ENCODE peak calls at places on chromosomes 4 and X, in ten cellular contexts. N is kidney epithelial cell; F is adrenal gland; A is prostate gland; P is CD8-positive, alpha-beta T cell; E is WERI-Rb-1; W is mammary epithelial cell; V is breast epithelium; J is bronchial epithelial cell; B is K562. Z is an unnamed sample.

GRCh38 chr4:2579910-2580309 is 43.5 kb downstream of the FAM193A start:
- DNase-seq in A (no peak), V (no peak), J (no peak), W (no peak), N (no peak), E (no peak), F (no peak), B (no peak), P (no peak), Z (no peak)

GRCh38 chr4:124432500-124432899 is 280.0 kb downstream of the ANKRD50 start:
- DNase-seq in A (no peak), F (no peak), V (no peak), P (no peak), E (no peak), B (no peak), J (peak; percentile 85), N (no peak), W (peak; percentile 35), Z (no peak)

GRCh38 chr4:151675366-151676060 is 85.3 kb downstream of the GATB start:
- DNase-seq in V (no peak), J (peak; percentile 29), F (no peak), E (peak; percentile 90), A (no peak), P (no peak), N (no peak), W (peak; percentile 33), B (no peak), Z (no peak)

GRCh38 chrX:44651347-44651746 is 108.7 kb upstream of the FUNDC1 start:
- DNase-seq in F (no peak), J (no peak), V (no peak), W (no peak), B (no peak), E (peak; percentile 9), N (no peak), P (no peak), A (no peak), Z (no peak)

GRCh38 chrX:40151211-40152172 is 53.7 kb upstream of the BCOR start:
- DNase-seq in W (no peak), J (no peak), A (no peak), B (no peak), N (no peak), E (peak; percentile 52), F (no peak), P (no peak), V (no peak), Z (no peak)

GRCh38 chrX:46381630-46382029 is 163.6 kb downstream of the ZNF674 start:
- DNase-seq in F (no peak), B (no peak), E (peak; percentile 33), V (no peak), P (no peak), W (peak; percentile 11), N (no peak), J (peak; percentile 33), A (no peak), Z (no peak)

GRCh38 chr4:129561886-129562285 is 465.9 kb downstream of the C4orf33 start:
- DNase-seq in N (no peak), V (no peak), A (no peak), W (no peak), B (no peak), J (peak; percentile 60), F (no peak), E (no peak), P (no peak), Z (no peak)

GRCh38 chr4:163755013-163755412 is 260.5 kb downstream of the TMA16 start:
- DNase-seq in W (peak; percentile 23), P (no peak), V (no peak), E (peak; percentile 27), B (no peak), A (no peak), F (no peak), J (peak; percentile 38), N (no peak), Z (no peak)

GRCh38 chr4:7871356-7871755 is 68.3 kb downstream of the AFAP1 start:
- DNase-seq in N (no peak), E (no peak), B (no peak), A (no peak), V (no peak), J (no peak), F (no peak), P (no peak), W (no peak), Z (no peak)

DNA sequence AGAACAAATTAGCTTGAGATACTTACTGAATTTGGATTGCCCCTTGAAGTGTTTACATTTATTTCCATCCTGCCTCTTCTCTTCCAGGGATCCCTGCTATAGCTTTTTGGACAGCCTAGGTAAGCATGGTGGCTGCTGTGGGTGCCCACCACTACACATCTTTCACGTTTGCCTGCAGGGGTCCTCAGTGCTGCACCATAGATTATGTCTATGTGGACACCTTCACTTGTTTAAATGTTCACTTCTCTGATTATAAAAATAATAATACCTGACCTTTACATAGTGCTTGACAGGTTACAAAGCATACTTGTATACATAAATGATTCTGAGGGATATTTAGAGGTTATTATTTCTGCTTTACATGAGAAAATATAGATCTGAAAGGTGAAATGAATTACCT is 67.9 kb upstream of the SLC4A4 start:
- DNase-seq in V (no peak), P (no peak), B (peak; percentile 9), E (peak; percentile 48), J (peak; percentile 37), W (no peak), F (no peak), A (no peak), N (no peak), Z (no peak)
- TF ChIP-seq CTCF in V (no peak), P (peak; percentile 26), B (peak; percentile 40), E (peak; percentile 52), J (peak; percentile 12), W (no peak), F (no peak), A (no peak), N (peak; percentile 52), Z (peak; percentile 47)

GRCh38 chr4:77734928-77735327 is 84.2 kb downstream of the CNOT6L start:
- DNase-seq in W (peak; percentile 16), V (no peak), A (no peak), P (no peak), B (peak; percentile 8), J (peak; percentile 12), F (no peak), E (no peak), N (peak; percentile 70), Z (no peak)
- TF ChIP-seq CTCF in W (no peak), V (no peak), A (no peak), P (no peak), B (no peak), J (no peak), F (no peak), E (no peak), N (no peak), Z (no peak)

GRCh38 chr4:98748609-98749008 is 90.2 kb upstream of the TSPAN5 start:
- DNase-seq in A (no peak), V (no peak), F (no peak), W (no peak), E (no peak), B (no peak), J (no peak), P (no peak), N (no peak), Z (no peak)
- TF ChIP-seq CTCF in A (no peak), V (no peak), F (no peak), W (no peak), E (no peak), B (peak; percentile 34), J (no peak), P (no peak), N (no peak), Z (no peak)

GRCh38 chr4:78653655-78654054 is 102.1 kb downstream of the ANXA3 start:
- DNase-seq in B (peak; percentile 44), A (no peak), W (no peak), P (no peak), N (no peak), J (peak; percentile 31), E (no peak), F (no peak), V (no peak), Z (no peak)
- TF ChIP-seq CTCF in B (no peak), A (no peak), W (no peak), P (no peak), N (no peak), J (no peak), E (no peak), F (no peak), V (no peak), Z (no peak)

Z was measured in CD14-positive monocyte.